ENCODE peak calls at places on chromosomes 12 and 14, in four cellular contexts. L is IMR-90, U is K562, D is GM12878. T is an unnamed sample.

GRCh38 chr12:2667716-2668440 is 126.9 kb upstream of the FKBP4 start:
- DNase-seq in L (no peak), D (no peak), U (no peak), T (no peak)

GRCh38 chr14:34568803-34569202 is 29.3 kb upstream of the EAPP start:
- DNase-seq in L (no peak), U (no peak), D (no peak), T (no peak)

GRCh38 chr14:42980419-42980818 is 1373.7 kb downstream of the LRFN5 start:
- DNase-seq in U (no peak), D (no peak), L (no peak), T (peak; percentile 5)

GRCh38 chr14:92280554-92281262 is 42.3 kb upstream of the SLC24A4 start:
- DNase-seq in L (no peak), U (no peak), D (peak; percentile 39), T (no peak)

GRCh38 chr12:39581592-39581991 is 38.0 kb downstream of the ABCD2 start:
- DNase-seq in D (no peak), L (no peak), U (no peak), T (no peak)

GRCh38 chr14:58133739-58134138 is 18.3 kb downstream of the ARMH4 start:
- DNase-seq in L (peak; percentile 85), U (no peak), D (no peak), T (no peak)

GRCh38 chr12:26402648-26403047 is 207.3 kb downstream of the SSPN start:
- DNase-seq in D (no peak), U (no peak), L (no peak), T (peak; percentile 13)

GRCh38 chr12:2284321-2284813 is 231.6 kb downstream of the CACNA1C start:
- DNase-seq in U (no peak), D (no peak), L (peak; percentile 84), T (no peak)

GRCh38 chr12:11718768-11719253 is 69.3 kb downstream of the ETV6 start:
- DNase-seq in D (no peak), L (peak; percentile 90), U (no peak), T (no peak)

GRCh38 chr12:88141774-88142609 is at the start of the genes CEP290 and TMTC3:
- DNase-seq in L (peak; percentile 100), U (peak; percentile 87), D (peak; percentile 97), T (peak; percentile 97)

GRCh38 chr12:95701722-95702418 is 88.7 kb downstream of the NTN4 start:
- DNase-seq in L (no peak), D (no peak), U (no peak), T (no peak)

GRCh38 chr12:131897875-131898274 is 3.5 kb downstream of the ULK1 start:
- DNase-seq in U (no peak), D (no peak), L (no peak), T (no peak)

GRCh38 chr14:33799705-33800269 is 151.1 kb downstream of the EGLN3 start:
- DNase-seq in U (no peak), L (no peak), D (no peak), T (no peak)

GRCh38 chr12:116354950-116355779 is 77.7 kb upstream of the MED13L start:
- DNase-seq in U (peak; percentile 47), D (no peak), L (no peak), T (no peak)

GRCh38 chr14:101477648-101478047 is 83.6 kb upstream of the DIO3 start:
- DNase-seq in U (no peak), L (peak; percentile 35), D (no peak), T (no peak)

GRCh38 chr12:79927772-79928474 is 7.0 kb downstream of the PPP1R12A start:
- DNase-seq in L (peak; percentile 23), U (no peak), D (peak; percentile 70), T (no peak)

GRCh38 chr12:116066381-116067230 is 210.9 kb downstream of the MED13L start:
- DNase-seq in U (peak; percentile 49), D (no peak), L (peak; percentile 48), T (no peak)

GRCh38 chr12:68239309-68239708 is 13.7 kb upstream of the IL26 start:
- DNase-seq in D (no peak), L (no peak), U (no peak), T (no peak)

GRCh38 chr14:51147183-51147582 is 52.3 kb upstream of the TRIM9 start:
- DNase-seq in L (no peak), D (no peak), U (no peak), T (no peak)

GRCh38 chr12:117033382-117034045 is 65.7 kb downstream of the TESC start:
- DNase-seq in D (no peak), U (no peak), L (no peak), T (no peak)

GRCh38 chr12:32947203-32947795 is 50.7 kb upstream of the PKP2 start:
- DNase-seq in D (no peak), L (no peak), U (no peak), T (no peak)

GRCh38 chr12:3990356-3990975 is 117.3 kb upstream of the PARP11 start:
- DNase-seq in U (no peak), L (no peak), D (no peak), T (no peak)

GRCh38 chr14:101233861-101234587 is 327.3 kb upstream of the DIO3 start:
- DNase-seq in U (no peak), D (no peak), L (no peak), T (no peak)

GRCh38 chr14:91920526-91920925 is 27.0 kb downstream of the FBLN5 start:
- DNase-seq in U (no peak), D (no peak), L (no peak), T (no peak)

GRCh38 chr14:56895154-56895553 is 84.9 kb upstream of the OTX2 start:
- DNase-seq in D (no peak), L (no peak), U (no peak), T (no peak)

GRCh38 chr12:123971770-123972447 is 722 bp downstream of the CCDC92 start:
- DNase-seq in D (no peak), U (no peak), L (peak; percentile 50), T (peak; percentile 85)

GRCh38 chr12:122730215-122731014 is at the start of gene HCAR1:
- DNase-seq in U (no peak), D (no peak), L (no peak), T (no peak)

GRCh38 chr14:26522985-26523384 is 74.8 kb downstream of the NOVA1 start:
- DNase-seq in L (peak; percentile 89), D (no peak), U (no peak), T (no peak)
- TF ChIP-seq CHD1 in L (no peak), D (no peak), U (no peak), T (no peak)

GRCh38 chr12:113239811-113240331 is 18.6 kb downstream of the TPCN1 start:
- DNase-seq in U (no peak), L (no peak), D (no peak), T (no peak)

GRCh38 chr12:113240395-113240794 is 19.1 kb downstream of the TPCN1 start:
- DNase-seq in U (no peak), L (no peak), D (no peak), T (no peak)

GRCh38 chr12:113238309-113238708 is 17.0 kb downstream of the TPCN1 start:
- DNase-seq in U (peak; percentile 41), D (no peak), L (no peak), T (no peak)

GRCh38 chr12:113237748-113238147 is 16.5 kb downstream of the TPCN1 start:
- DNase-seq in L (no peak), U (peak; percentile 44), D (no peak), T (no peak)

DNA sequence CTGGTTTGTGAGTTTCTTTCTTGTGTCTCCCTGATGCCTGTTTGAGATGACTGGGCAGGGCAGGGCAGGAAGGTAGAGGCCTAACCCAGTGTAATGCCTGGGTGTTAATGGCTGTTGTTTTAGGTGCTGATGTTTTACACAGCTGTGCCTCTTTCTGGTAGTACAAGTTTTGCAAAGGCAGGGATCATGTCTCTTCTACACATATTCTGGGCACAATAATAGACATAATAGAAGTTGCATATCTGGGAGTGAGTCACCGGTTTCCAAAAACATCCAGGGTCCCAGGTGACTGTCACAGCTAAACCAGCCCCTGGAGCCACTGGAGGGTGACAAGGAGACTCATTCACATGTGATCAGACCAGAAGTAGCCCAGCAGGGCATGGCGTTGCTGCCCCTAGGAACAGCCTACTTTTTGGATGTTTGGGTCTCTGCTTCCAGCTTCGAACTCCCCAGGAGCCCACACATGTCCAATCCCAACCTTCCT is 18.1 kb downstream of the TPCN1 start:
- DNase-seq in D (no peak), U (no peak), L (no peak), T (no peak)
- TF ChIP-seq POLR2A in D (no peak), U (no peak), L (no peak), T (no peak)

DNA sequence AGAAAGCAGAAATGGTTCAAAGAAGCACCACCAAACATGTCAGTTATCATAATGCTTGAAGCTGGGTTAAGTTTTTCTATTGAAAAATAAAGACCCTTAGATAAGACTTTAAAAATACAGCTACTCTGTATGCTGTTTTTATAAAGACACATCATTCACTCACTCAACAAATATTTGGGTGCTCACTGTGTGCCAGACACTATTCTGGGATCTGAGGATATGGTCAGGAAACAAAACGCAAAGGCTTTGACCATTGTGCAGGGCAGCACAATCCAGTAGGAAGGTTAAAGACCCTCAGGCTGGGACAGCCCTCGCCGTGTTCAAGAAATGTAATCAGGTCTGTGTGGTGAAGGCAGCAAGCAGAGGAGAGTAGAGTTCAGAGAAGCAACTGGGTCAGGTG is 38.0 kb upstream of the DPY19L2 start:
- DNase-seq in U (no peak), L (no peak), D (no peak), T (no peak)
- TF ChIP-seq CHD1 in U (no peak), L (no peak), D (no peak), T (no peak)

GRCh38 chr14:24093901-24094838 is at the start of gene PCK2:
- DNase-seq in D (no peak), U (peak; percentile 96), L (peak; percentile 88), T (peak; percentile 95)
- TF ChIP-seq POLR2A in D (peak; percentile 91), U (peak; percentile 93), L (peak; percentile 89), T (peak; percentile 87)